ENCODE peak calls at places on chromosomes 6 and 20, in seven cellular contexts. Q is tibial artery, F is upper lobe of right lung, V is adipocyte, K is NT2/D1, T is pancreas, Y is aorta. A is an unnamed sample.

GRCh38 chr6:45727228-45727627 is 288.4 kb downstream of the CLIC5 start:
- DNase-seq in Q (no peak), F (no peak), V (no peak), K (no peak), T (no peak), Y (no peak), A (no peak)

GRCh38 chr6:137036566-137037300 is 8.0 kb downstream of the IL20RA start:
- DNase-seq in Q (no peak), F (no peak), V (no peak), K (no peak), T (no peak), Y (no peak), A (no peak)

GRCh38 chr20:35062478-35062877 is 30.1 kb downstream of the TRPC4AP start:
- DNase-seq in Q (no peak), F (no peak), V (no peak), K (no peak), T (no peak), Y (no peak), A (no peak)

GRCh38 chr6:127338936-127339335 is 4.5 kb downstream of the ECHDC1 start:
- DNase-seq in Q (no peak), F (no peak), V (no peak), K (no peak), T (no peak), Y (no peak), A (no peak)

GRCh38 chr6:63449714-63450113 is 122.6 kb upstream of the LOC128125822 start:
- DNase-seq in Q (no peak), F (no peak), V (no peak), K (no peak), T (no peak), Y (no peak), A (no peak)

GRCh38 chr6:6588064-6588923 is at the start of gene LY86:
- DNase-seq in Q (no peak), F (no peak), V (no peak), K (no peak), T (no peak), Y (peak; percentile 68), A (no peak)

GRCh38 chr6:107823047-107823557 is 1.0 kb downstream of the SCML4 start:
- DNase-seq in Q (no peak), F (no peak), V (no peak), K (no peak), T (no peak), Y (no peak), A (no peak)

GRCh38 chr20:63858393-63859165 is 2.7 kb upstream of the ABHD16B start:
- DNase-seq in Q (no peak), F (no peak), V (no peak), K (peak; percentile 56), T (peak; percentile 32), Y (no peak), A (no peak)

GRCh38 chr6:41618598-41618997 is 19.7 kb upstream of the MDFI start:
- DNase-seq in Q (no peak), F (peak; percentile 0), V (no peak), K (no peak), T (no peak), Y (no peak), A (no peak)

GRCh38 chr6:154249499-154250298 is 106.9 kb downstream of the IPCEF1 start:
- DNase-seq in Q (no peak), F (no peak), V (no peak), K (no peak), T (no peak), Y (no peak), A (no peak)

GRCh38 chr6:127518710-127519468 is at the start of gene MTCL3:
- DNase-seq in Q (no peak), F (peak; percentile 66), V (peak; percentile 25), K (no peak), T (no peak), Y (no peak), A (no peak)

GRCh38 chr6:113578691-113579090 is 278.5 kb upstream of the MARCKS start:
- DNase-seq in Q (no peak), F (no peak), V (no peak), K (no peak), T (no peak), Y (no peak), A (no peak)

GRCh38 chr6:16129623-16130243 is 847 bp downstream of the MYLIP start:
- DNase-seq in Q (no peak), F (peak; percentile 79), V (peak; percentile 32), K (no peak), T (peak; percentile 59), Y (no peak), A (peak; percentile 70)

GRCh38 chr6:78492351-78493010 is 374.9 kb upstream of the IRAK1BP1 start:
- DNase-seq in Q (no peak), F (no peak), V (no peak), K (no peak), T (no peak), Y (no peak), A (no peak)

GRCh38 chr20:59994697-59995122 is 36.5 kb downstream of the CDH26 start:
- DNase-seq in Q (no peak), F (peak; percentile 81), V (no peak), K (peak; percentile 61), T (no peak), Y (no peak), A (peak; percentile 43)

GRCh38 chr20:23072892-23073586 is 13.1 kb downstream of the CD93 start:
- DNase-seq in Q (no peak), F (no peak), V (no peak), K (no peak), T (no peak), Y (no peak), A (no peak)

GRCh38 chr6:38715016-38715809 is at the start of gene DNAH8:
- DNase-seq in Q (no peak), F (no peak), V (peak; percentile 47), K (no peak), T (no peak), Y (no peak), A (peak; percentile 21)

GRCh38 chr20:12053348-12053747 is 135.7 kb downstream of the BTBD3 start:
- DNase-seq in Q (no peak), F (no peak), V (peak; percentile 16), K (no peak), T (no peak), Y (no peak), A (no peak)

GRCh38 chr6:47922391-47922790 is 140.6 kb downstream of the OPN5 start:
- DNase-seq in Q (no peak), F (no peak), V (no peak), K (no peak), T (no peak), Y (no peak), A (no peak)

GRCh38 chr6:28589234-28589951 is 63.7 kb downstream of the GPX5 start:
- DNase-seq in Q (no peak), F (no peak), V (peak; percentile 89), K (peak; percentile 80), T (peak; percentile 30), Y (no peak), A (no peak)

GRCh38 chr6:131652472-131652871 is 15.4 kb downstream of the ENPP3 start:
- DNase-seq in Q (no peak), F (no peak), V (no peak), K (no peak), T (no peak), Y (no peak), A (no peak)

DNA sequence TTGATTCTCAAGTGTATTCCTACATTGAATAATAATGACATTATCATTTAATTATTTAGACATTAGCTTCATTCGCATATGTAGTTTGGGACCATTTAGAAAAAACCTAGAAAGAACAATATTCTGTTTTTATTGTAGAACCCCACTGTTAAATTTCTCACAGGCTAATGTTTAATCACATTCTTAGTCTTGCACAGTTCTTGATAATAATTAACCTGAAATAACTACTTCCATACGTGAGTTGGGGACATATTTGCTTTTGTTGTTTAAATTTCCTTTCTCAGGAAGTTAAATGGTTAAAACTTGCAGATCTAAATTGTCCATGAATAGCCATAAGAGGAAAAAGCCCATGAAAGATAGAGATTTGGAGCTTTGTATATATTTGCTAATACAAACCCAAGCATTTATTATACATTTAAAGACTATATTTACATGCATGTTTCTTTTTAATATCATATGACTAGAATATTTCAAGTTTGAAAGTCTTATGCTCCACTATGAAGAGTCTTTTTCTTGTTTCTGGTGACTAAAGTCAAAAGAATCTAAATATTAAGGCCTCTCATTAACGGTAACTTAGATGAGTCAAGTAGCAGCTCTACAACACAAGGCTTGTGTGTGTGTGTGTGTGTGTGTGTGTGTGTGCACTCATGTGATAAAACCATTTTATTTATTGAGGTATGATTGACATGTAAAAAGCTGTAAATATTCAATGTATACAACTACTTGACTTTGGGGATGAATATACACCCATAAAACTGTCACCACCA is 275.4 kb downstream of the TFAP2B start:
- DNase-seq in Q (no peak), F (no peak), V (no peak), K (no peak), T (no peak), Y (no peak), A (no peak)
- H3K9me3 ChIP-seq in Q (peaks cover 15% of the 10 kb centered on the region), F (peaks cover 6% of the 10 kb centered on the region), V (peaks cover 24% of the 10 kb centered on the region), K (no peaks in the 10 kb centered on the region), T (no peaks in the 10 kb centered on the region), Y (peaks cover 2% of the 10 kb centered on the region), A (no peaks in the 10 kb centered on the region)

DNA sequence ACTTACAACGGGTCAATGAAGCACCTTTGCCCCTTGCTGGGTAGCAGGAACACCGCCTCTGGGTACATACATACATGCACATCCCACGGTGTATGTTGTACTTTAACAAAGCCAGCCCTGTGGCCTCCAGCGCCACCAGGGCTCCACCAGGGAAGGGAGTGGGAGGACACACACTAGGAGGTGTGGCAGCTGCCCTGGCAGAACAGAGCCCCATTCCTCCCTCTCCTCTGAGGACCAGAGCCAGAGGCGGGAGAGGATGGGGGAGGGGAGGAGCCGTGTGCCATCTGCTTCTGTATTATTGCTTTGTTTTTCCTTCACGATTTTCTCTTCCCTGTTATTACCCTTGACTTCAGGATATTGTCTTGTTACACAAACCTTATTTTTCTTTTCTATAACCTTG is 105.8 kb upstream of the TRAF3IP2 start:
- DNase-seq in Q (no peak), F (no peak), V (no peak), K (no peak), T (no peak), Y (no peak), A (no peak)
- H3K4me1 ChIP-seq in Q (no peaks in the 10 kb centered on the region), F (peaks cover 23% of the 10 kb centered on the region), V (peaks cover 34% of the 10 kb centered on the region), K (no peaks in the 10 kb centered on the region), T (no peaks in the 10 kb centered on the region), Y (no peaks in the 10 kb centered on the region), A (no peaks in the 10 kb centered on the region)

GRCh38 chr6:7899889-7900213 is 10.7 kb downstream of the TXNDC5 start:
- DNase-seq in Q (no peak), F (no peak), V (no peak), K (no peak), T (no peak), Y (no peak), A (no peak)
- H3K9me3 ChIP-seq in Q (no peaks in the 10 kb centered on the region), F (no peaks in the 10 kb centered on the region), V (no peaks in the 10 kb centered on the region), K (no peaks in the 10 kb centered on the region), T (no peaks in the 10 kb centered on the region), Y (no peaks in the 10 kb centered on the region), A (no peaks in the 10 kb centered on the region)

DNA sequence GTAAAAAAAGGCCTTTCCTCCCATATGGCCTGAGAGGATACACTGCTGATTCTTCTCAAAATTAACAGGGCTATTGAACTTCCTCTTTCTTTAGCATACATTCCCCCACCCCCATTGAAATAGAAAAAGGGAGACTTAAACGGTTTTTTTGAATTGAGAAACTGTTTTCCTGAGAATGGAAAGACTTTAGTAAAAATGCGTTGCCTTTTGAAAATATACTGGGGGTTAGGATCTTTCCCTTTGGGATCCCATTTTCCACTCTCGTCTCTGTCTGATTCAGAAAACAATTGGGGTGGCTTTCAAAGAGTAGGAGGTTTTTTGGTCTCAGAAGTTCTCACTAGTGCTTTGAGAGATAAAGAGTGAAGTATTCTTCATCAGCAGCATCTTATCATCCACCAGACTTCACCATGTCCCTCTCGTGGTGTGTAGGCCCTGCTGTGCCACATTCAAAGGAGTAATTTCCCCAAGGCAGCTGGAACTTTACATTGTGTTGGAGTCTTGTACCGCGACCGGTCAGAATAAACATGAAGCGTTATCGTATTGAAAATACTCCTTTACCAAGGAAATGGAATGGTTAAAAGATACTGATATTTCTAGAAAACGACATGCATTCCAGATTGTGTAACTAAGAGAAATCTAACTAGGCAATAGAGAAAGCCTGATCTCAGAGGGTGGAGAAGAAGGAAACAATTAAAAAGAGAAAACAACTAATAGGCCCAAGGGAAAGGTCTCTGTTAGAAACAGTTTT is 10.6 kb downstream of the MYB start:
- DNase-seq in Q (no peak), F (no peak), V (no peak), K (no peak), T (no peak), Y (no peak), A (no peak)
- H3K4me1 ChIP-seq in Q (no peaks in the 10 kb centered on the region), F (no peaks in the 10 kb centered on the region), V (no peaks in the 10 kb centered on the region), K (no peaks in the 10 kb centered on the region), T (no peaks in the 10 kb centered on the region), Y (no peaks in the 10 kb centered on the region), A (no peaks in the 10 kb centered on the region)

A was measured in right lobe of liver.